ENCODE peak calls at places on chromosomes 4 and X, in seven cellular contexts. J, X, N, C, D, H and S are unnamed samples.
A peak's percentile ranks its signal among the peaks of the same experiment; 100 is the strongest.

GRCh38 chr4:613126-613525 is 12.2 kb upstream of the PDE6B start:
- DNase-seq in J (no peak), X (no peak), N (no peak), C (no peak), D (no peak), H (no peak), S (no peak)

GRCh38 chr4:184039963-184040383 is 134.9 kb downstream of the STOX2 start:
- DNase-seq in J (peak; percentile 55), X (no peak), N (peak; percentile 3), C (no peak), D (no peak), H (peak; percentile 45), S (no peak)

GRCh38 chr4:19961092-19961491 is 290.6 kb upstream of the SLIT2 start:
- DNase-seq in J (no peak), X (peak; percentile 67), N (peak; percentile 64), C (no peak), D (peak; percentile 34), H (no peak), S (no peak)

GRCh38 chr4:2722033-2722432 is 34.1 kb downstream of the TNIP2 start:
- DNase-seq in J (no peak), X (no peak), N (no peak), C (no peak), D (no peak), H (no peak), S (no peak)

GRCh38 chrX:48747415-48748026 is 14.0 kb upstream of the GLOD5 start:
- DNase-seq in J (peak; percentile 40), X (no peak), N (no peak), C (no peak), D (no peak), H (no peak), S (no peak)

GRCh38 chr4:186699298-186699697 is 24.4 kb downstream of the FAT1 start:
- DNase-seq in J (no peak), X (no peak), N (no peak), C (no peak), D (no peak), H (no peak), S (no peak)

GRCh38 chr4:8379281-8379680 is 61.2 kb downstream of the ACOX3 start:
- DNase-seq in J (no peak), X (no peak), N (no peak), C (no peak), D (no peak), H (no peak), S (no peak)

GRCh38 chrX:113384628-113385027 is 544.0 kb upstream of the AMOT start:
- DNase-seq in J (no peak), X (peak; percentile 40), N (peak; percentile 91), C (no peak), D (peak; percentile 67), H (no peak), S (no peak)

GRCh38 chr4:121827851-121828250 is 4.2 kb upstream of the CCNA2 start:
- DNase-seq in J (no peak), X (no peak), N (peak; percentile 67), C (no peak), D (no peak), H (no peak), S (no peak)

GRCh38 chr4:3637326-3638016 is 105.2 kb upstream of the LRPAP1 start:
- DNase-seq in J (peak; percentile 41), X (no peak), N (no peak), C (no peak), D (no peak), H (no peak), S (no peak)

GRCh38 chr4:185425600-185426352 is at the start of gene UFSP2:
- DNase-seq in J (peak; percentile 92), X (peak; percentile 51), N (peak; percentile 87), C (peak; percentile 89), D (peak; percentile 59), H (peak; percentile 91), S (peak; percentile 86)

GRCh38 chrX:152450076-152450475 is 1.0 kb downstream of the GABRA3 start:
- DNase-seq in J (no peak), X (no peak), N (no peak), C (no peak), D (no peak), H (no peak), S (no peak)

GRCh38 chr4:48112017-48112667 is 21.9 kb downstream of the TXK start:
- DNase-seq in J (no peak), X (no peak), N (peak; percentile 12), C (no peak), D (no peak), H (no peak), S (no peak)

GRCh38 chr4:10346023-10346422 is 111.2 kb downstream of the ZNF518B start:
- DNase-seq in J (no peak), X (no peak), N (no peak), C (no peak), D (no peak), H (no peak), S (no peak)

GRCh38 chrX:75547783-75548182 is 24.9 kb upstream of the ZDHHC15 start:
- DNase-seq in J (no peak), X (no peak), N (no peak), C (peak; percentile 40), D (no peak), H (peak; percentile 35), S (peak; percentile 82)

GRCh38 chrX:150044556-150044955 is 106.3 kb upstream of the EOLA2 start:
- DNase-seq in J (no peak), X (no peak), N (peak; percentile 7), C (no peak), D (no peak), H (no peak), S (no peak)

GRCh38 chrX:103536071-103536470 is 16.8 kb upstream of the RAB40A start:
- DNase-seq in J (no peak), X (no peak), N (no peak), C (no peak), D (peak; percentile 27), H (peak; percentile 31), S (no peak)

GRCh38 chr4:7337196-7338058 is 97.3 kb downstream of the PSAPL1 start:
- DNase-seq in J (no peak), X (no peak), N (no peak), C (no peak), D (no peak), H (no peak), S (no peak)

GRCh38 chr4:57344296-57344695 is 234.1 kb upstream of the IGFBP7 start:
- DNase-seq in J (no peak), X (no peak), N (no peak), C (no peak), D (no peak), H (no peak), S (no peak)

GRCh38 chr4:11599044-11599443 is 170.3 kb upstream of the HS3ST1 start:
- DNase-seq in J (no peak), X (no peak), N (no peak), C (no peak), D (no peak), H (no peak), S (no peak)

GRCh38 chr4:143399113-143399949 is 62.7 kb downstream of the GAB1 start:
- DNase-seq in J (no peak), X (no peak), N (peak; percentile 49), C (no peak), D (no peak), H (no peak), S (no peak)

GRCh38 chr4:15870079-15870478 is 68.5 kb downstream of the FGFBP1 start:
- DNase-seq in J (no peak), X (no peak), N (no peak), C (no peak), D (no peak), H (no peak), S (no peak)

GRCh38 chrX:16785247-16786138 is 773 bp upstream of the TXLNG start:
- DNase-seq in J (no peak), X (no peak), N (no peak), C (no peak), D (no peak), H (peak; percentile 46), S (peak; percentile 20)

DNA sequence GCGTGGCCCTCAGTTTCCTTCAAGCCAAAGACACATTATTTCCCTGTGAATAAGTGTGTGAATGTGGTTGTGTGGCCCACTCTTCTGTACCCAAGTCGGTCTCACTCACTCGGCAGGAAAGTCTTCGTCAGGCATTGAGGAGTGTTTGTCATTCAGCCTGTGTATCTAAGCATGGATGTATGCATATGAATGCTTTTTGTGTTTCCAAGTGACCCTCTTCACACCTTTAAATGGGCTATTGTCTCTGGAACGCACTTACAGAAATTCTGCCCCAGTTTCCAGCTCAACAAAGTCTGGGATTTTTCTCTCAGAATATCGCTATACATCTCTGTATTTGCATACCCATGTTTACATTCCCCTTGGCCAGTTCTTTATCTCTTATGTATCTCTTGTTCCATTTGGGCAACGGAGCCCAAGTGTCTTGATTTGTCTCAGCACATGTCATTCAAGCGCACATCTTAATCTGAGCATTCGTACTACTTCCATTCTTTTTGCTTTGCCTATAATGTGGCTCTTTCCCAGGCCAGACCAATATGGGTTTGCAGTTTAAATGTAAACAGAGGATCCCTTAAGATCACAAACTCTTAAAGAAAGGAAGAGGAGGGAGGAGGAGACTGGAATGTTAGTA is 4.8 kb downstream of the BCOR start:
- DNase-seq in J (peak; percentile 56), X (no peak), N (no peak), C (no peak), D (no peak), H (no peak), S (no peak)
- H3K4me3 ChIP-seq in J (peak overlapping the region; percentile 73), X (no peak overlapping the region), N (no peak overlapping the region), C (no peak overlapping the region), D (no peak overlapping the region), H (no peak overlapping the region), S (no peak overlapping the region)

GRCh38 chr4:150581206-150581605 is 745 bp upstream of the MAB21L2 start:
- DNase-seq in J (no peak), X (no peak), N (no peak), C (no peak), D (no peak), H (no peak), S (no peak)
- H3K4me3 ChIP-seq in J (no peak overlapping the region), X (peak overlapping the region; percentile 77), N (no peak overlapping the region), C (no peak overlapping the region), D (peak overlapping the region; percentile 53), H (no peak overlapping the region), S (no peak overlapping the region)

GRCh38 chr4:188783160-188783559 is 643.9 kb downstream of the TRIML1 start:
- DNase-seq in J (no peak), X (no peak), N (peak; percentile 65), C (no peak), D (no peak), H (no peak), S (no peak)
- H3K4me3 ChIP-seq in J (no peak overlapping the region), X (no peak overlapping the region), N (no peak overlapping the region), C (no peak overlapping the region), D (no peak overlapping the region), H (no peak overlapping the region), S (no peak overlapping the region)

GRCh38 chr4:75599647-75600046 is 30.7 kb downstream of the CDKL2 start:
- DNase-seq in J (no peak), X (no peak), N (no peak), C (no peak), D (no peak), H (no peak), S (no peak)

GRCh38 chr4:75593393-75593792 is 36.9 kb downstream of the CDKL2 start:
- DNase-seq in J (no peak), X (no peak), N (no peak), C (no peak), D (no peak), H (no peak), S (no peak)

GRCh38 chr4:75598390-75598789 is 31.9 kb downstream of the CDKL2 start:
- DNase-seq in J (no peak), X (no peak), N (peak; percentile 38), C (no peak), D (peak; percentile 10), H (no peak), S (no peak)

DNA sequence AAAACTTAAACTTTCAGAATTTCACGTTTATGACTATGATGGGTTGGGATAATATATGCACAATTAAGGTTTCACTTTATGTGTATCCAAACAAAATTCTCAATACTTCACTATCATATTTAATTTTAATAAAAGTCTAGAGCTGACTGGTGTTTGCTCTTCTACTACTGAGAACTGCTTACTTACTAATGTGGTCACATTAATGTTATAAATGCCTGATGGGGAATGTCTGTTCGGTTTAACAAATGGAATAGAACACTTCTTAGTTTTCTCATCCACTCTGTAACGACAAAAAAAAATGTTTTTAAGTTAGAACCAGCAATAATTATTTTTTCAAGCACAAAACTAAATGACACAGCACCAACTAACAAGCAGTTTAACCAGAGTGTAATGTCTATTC is 34.3 kb downstream of the CDKL2 start:
- DNase-seq in J (no peak), X (no peak), N (no peak), C (no peak), D (no peak), H (no peak), S (no peak)
- H3K4me3 ChIP-seq in J (no peak overlapping the region), X (no peak overlapping the region), N (no peak overlapping the region), C (no peak overlapping the region), D (no peak overlapping the region), H (no peak overlapping the region), S (no peak overlapping the region)